ENCODE peak calls at places on chromosomes 16 and 17, in six cellular contexts. F, I, H, O, U and J are unnamed samples.

GRCh38 chr16:89476379-89476778 is 14.0 kb downstream of the ANKRD11 start:
- DNase-seq in F (peak; percentile 93), I (no peak), H (no peak), O (no peak), U (no peak), J (no peak)

GRCh38 chr17:72122668-72123495 is 2.1 kb downstream of the SOX9 start:
- DNase-seq in F (no peak), I (no peak), H (peak; percentile 69), O (peak; percentile 60), U (no peak), J (no peak)

GRCh38 chr16:11674818-11675560 is 6.7 kb downstream of the SNN start:
- DNase-seq in F (peak; percentile 71), I (no peak), H (peak; percentile 55), O (no peak), U (no peak), J (no peak)

GRCh38 chr16:11025120-11025531 is 80.8 kb downstream of the CLEC16A start:
- DNase-seq in F (no peak), I (no peak), H (no peak), O (peak; percentile 85), U (no peak), J (no peak)

GRCh38 chr17:82063424-82064415 is 1.9 kb downstream of the DUS1L start:
- DNase-seq in F (no peak), I (no peak), H (no peak), O (no peak), U (no peak), J (no peak)

GRCh38 chr16:79651363-79651762 is 50.8 kb upstream of the MAF start:
- DNase-seq in F (peak; percentile 96), I (no peak), H (peak; percentile 33), O (no peak), U (no peak), J (no peak)

GRCh38 chr16:56197227-56197992 is 6.1 kb downstream of the GNAO1 start:
- DNase-seq in F (no peak), I (no peak), H (no peak), O (no peak), U (no peak), J (no peak)

GRCh38 chr17:28646039-28646754 is 1.2 kb upstream of the BLTP2 start:
- DNase-seq in F (no peak), I (no peak), H (no peak), O (no peak), U (no peak), J (no peak)

GRCh38 chr17:1413281-1413791 is 13.3 kb upstream of the YWHAE start:
- DNase-seq in F (peak; percentile 93), I (peak; percentile 65), H (peak; percentile 87), O (peak; percentile 20), U (no peak), J (no peak)

GRCh38 chr17:80001376-80001775 is 34.3 kb downstream of the TBC1D16 start:
- DNase-seq in F (no peak), I (no peak), H (no peak), O (no peak), U (no peak), J (no peak)

GRCh38 chr17:56896217-56896967 is 17.5 kb downstream of the TRIM25 start:
- DNase-seq in F (no peak), I (no peak), H (no peak), O (no peak), U (no peak), J (no peak)

GRCh38 chr17:7916799-7917198 is 710 bp upstream of the RNF227 start:
- DNase-seq in F (peak; percentile 17), I (peak; percentile 21), H (peak; percentile 81), O (no peak), U (no peak), J (no peak)

GRCh38 chr16:14658063-14658462 is 25.3 kb downstream of the BFAR start:
- DNase-seq in F (peak; percentile 34), I (no peak), H (no peak), O (peak; percentile 69), U (no peak), J (no peak)

GRCh38 chr16:82055728-82056549 is 20.9 kb downstream of the HSD17B2 start:
- DNase-seq in F (peak; percentile 81), I (no peak), H (no peak), O (no peak), U (no peak), J (no peak)

GRCh38 chr16:15518412-15519351 is 84.3 kb downstream of the BMERB1 start:
- DNase-seq in F (no peak), I (no peak), H (peak; percentile 44), O (no peak), U (no peak), J (no peak)

GRCh38 chr17:40224707-40225092 is 5.6 kb downstream of the WIPF2 start:
- DNase-seq in F (peak; percentile 9), I (no peak), H (no peak), O (no peak), U (no peak), J (no peak)

GRCh38 chr17:50090071-50090470 is 5.1 kb upstream of the PDK2 start:
- DNase-seq in F (no peak), I (no peak), H (no peak), O (no peak), U (no peak), J (no peak)

GRCh38 chr17:66126231-66126630 is 65.7 kb downstream of the CEP112 start:
- DNase-seq in F (no peak), I (no peak), H (no peak), O (no peak), U (no peak), J (no peak)

GRCh38 chr17:20266806-20267458 is 200.4 kb downstream of the LGALS9B start:
- DNase-seq in F (peak; percentile 83), I (peak; percentile 44), H (peak; percentile 56), O (no peak), U (no peak), J (no peak)

GRCh38 chr17:2933606-2934005 is 129.8 kb downstream of the OR1D5 start:
- DNase-seq in F (no peak), I (no peak), H (no peak), O (no peak), U (no peak), J (no peak)

GRCh38 chr17:56945938-56946337 is 14.9 kb downstream of the COIL start:
- DNase-seq in F (no peak), I (no peak), H (no peak), O (no peak), U (no peak), J (no peak)

GRCh38 chr16:27811881-27812280 is 251.6 kb downstream of the GSG1L start:
- DNase-seq in F (no peak), I (no peak), H (no peak), O (no peak), U (no peak), J (no peak)

GRCh38 chr16:88377961-88378360 is 4.8 kb upstream of the ZNF469 start:
- DNase-seq in F (no peak), I (no peak), H (no peak), O (no peak), U (no peak), J (no peak)

GRCh38 chr17:72502111-72502939 is 381.5 kb downstream of the SOX9 start:
- DNase-seq in F (peak; percentile 38), I (no peak), H (peak; percentile 24), O (no peak), U (no peak), J (no peak)

GRCh38 chr16:87741700-87742415 is 23.9 kb downstream of the KLHDC4 start:
- DNase-seq in F (no peak), I (no peak), H (no peak), O (no peak), U (no peak), J (no peak)

GRCh38 chr17:46885956-46886663 is 34.7 kb downstream of the WNT9B start:
- DNase-seq in F (no peak), I (no peak), H (no peak), O (no peak), U (no peak), J (no peak)

GRCh38 chr17:15232517-15232915 is 32.6 kb downstream of the PMP22 start:
- DNase-seq in F (no peak), I (no peak), H (no peak), O (no peak), U (no peak), J (no peak)

GRCh38 chr17:75845058-75845711 is 981 bp upstream of the UNC13D start:
- DNase-seq in F (peak; percentile 77), I (peak; percentile 78), H (peak; percentile 61), O (peak; percentile 96), U (peak; percentile 71), J (peak; percentile 49)

GRCh38 chr16:17362191-17362590 is 108.6 kb downstream of the XYLT1 start:
- DNase-seq in F (no peak), I (no peak), H (no peak), O (no peak), U (no peak), J (no peak)